ENCODE peak calls at places on chromosomes 13 and 19, in six cellular contexts. One of them, this sample, is unnamed.

GRCh38 chr19:8846819-8847218 is 14.6 kb downstream of the MBD3L1 start:
- DNase-seq in left ventricle myocardium inferior: no peak
- DNase-seq in CD4-positive, alpha-beta T cell: no peak
- DNase-seq in Peyer's patch: no peak
- DNase-seq in AG04450: no peak
- DNase-seq in psoas muscle: no peak
- DNase-seq in this sample: no peak

GRCh38 chr13:112752711-112753541 is 63.1 kb downstream of the ATP11A start:
- DNase-seq in CD4-positive, alpha-beta T cell: no peak
- DNase-seq in left ventricle myocardium inferior: no peak
- DNase-seq in Peyer's patch: no peak
- DNase-seq in AG04450: no peak
- DNase-seq in psoas muscle: peak; percentile 37
- DNase-seq in this sample: peak; percentile 71

GRCh38 chr19:2949939-2950285 is 5.1 kb upstream of the ZNF77 start:
- DNase-seq in left ventricle myocardium inferior: no peak
- DNase-seq in AG04450: no peak
- DNase-seq in psoas muscle: peak; percentile 62
- DNase-seq in Peyer's patch: no peak
- DNase-seq in CD4-positive, alpha-beta T cell: no peak
- DNase-seq in this sample: no peak

GRCh38 chr13:114071441-114071840 is 61.0 kb downstream of the RASA3 start:
- DNase-seq in AG04450: no peak
- DNase-seq in left ventricle myocardium inferior: no peak
- DNase-seq in psoas muscle: no peak
- DNase-seq in Peyer's patch: peak; percentile 42
- DNase-seq in CD4-positive, alpha-beta T cell: no peak
- DNase-seq in this sample: no peak

GRCh38 chr13:76764429-76764828 is 121.8 kb downstream of the KCTD12 start:
- DNase-seq in Peyer's patch: peak; percentile 53
- DNase-seq in AG04450: no peak
- DNase-seq in CD4-positive, alpha-beta T cell: no peak
- DNase-seq in psoas muscle: peak; percentile 75
- DNase-seq in left ventricle myocardium inferior: peak; percentile 67
- DNase-seq in this sample: no peak

GRCh38 chr13:85543144-85543543 is 256.1 kb downstream of the SLITRK6 start:
- DNase-seq in left ventricle myocardium inferior: no peak
- DNase-seq in psoas muscle: no peak
- DNase-seq in Peyer's patch: no peak
- DNase-seq in CD4-positive, alpha-beta T cell: no peak
- DNase-seq in AG04450: no peak
- DNase-seq in this sample: no peak

GRCh38 chr19:36182612-36183454 is 30.6 kb upstream of the COX7A1 start:
- DNase-seq in Peyer's patch: no peak
- DNase-seq in AG04450: no peak
- DNase-seq in left ventricle myocardium inferior: no peak
- DNase-seq in psoas muscle: no peak
- DNase-seq in CD4-positive, alpha-beta T cell: no peak
- DNase-seq in this sample: no peak

GRCh38 chr19:5864725-5865486 is 5.4 kb downstream of the FUT5 start:
- DNase-seq in Peyer's patch: no peak
- DNase-seq in left ventricle myocardium inferior: no peak
- DNase-seq in psoas muscle: no peak
- DNase-seq in CD4-positive, alpha-beta T cell: no peak
- DNase-seq in AG04450: no peak
- DNase-seq in this sample: no peak

GRCh38 chr19:32407004-32407992 is 1.7 kb downstream of the DPY19L3 start:
- DNase-seq in left ventricle myocardium inferior: no peak
- DNase-seq in CD4-positive, alpha-beta T cell: no peak
- DNase-seq in AG04450: no peak
- DNase-seq in Peyer's patch: no peak
- DNase-seq in psoas muscle: peak; percentile 63
- DNase-seq in this sample: peak; percentile 59

GRCh38 chr13:92843549-92843948 is 383.1 kb upstream of the GPC6 start:
- DNase-seq in CD4-positive, alpha-beta T cell: no peak
- DNase-seq in left ventricle myocardium inferior: no peak
- DNase-seq in Peyer's patch: no peak
- DNase-seq in AG04450: peak; percentile 4
- DNase-seq in psoas muscle: no peak
- DNase-seq in this sample: no peak

GRCh38 chr13:45683701-45684100 is 18.4 kb upstream of the CBY2 start:
- DNase-seq in AG04450: no peak
- DNase-seq in Peyer's patch: no peak
- DNase-seq in psoas muscle: no peak
- DNase-seq in CD4-positive, alpha-beta T cell: no peak
- DNase-seq in left ventricle myocardium inferior: no peak
- DNase-seq in this sample: no peak

GRCh38 chr13:40167327-40167726 is 499.1 kb downstream of the FOXO1 start:
- DNase-seq in left ventricle myocardium inferior: no peak
- DNase-seq in AG04450: no peak
- DNase-seq in CD4-positive, alpha-beta T cell: no peak
- DNase-seq in Peyer's patch: no peak
- DNase-seq in psoas muscle: no peak
- DNase-seq in this sample: no peak

GRCh38 chr19:18160441-18160791 is 7.5 kb downstream of the PIK3R2 start:
- DNase-seq in psoas muscle: no peak
- DNase-seq in AG04450: no peak
- DNase-seq in left ventricle myocardium inferior: no peak
- DNase-seq in CD4-positive, alpha-beta T cell: no peak
- DNase-seq in Peyer's patch: no peak
- DNase-seq in this sample: no peak

GRCh38 chr13:48233886-48234488 is 981 bp downstream of the ITM2B start:
- DNase-seq in left ventricle myocardium inferior: no peak
- DNase-seq in AG04450: no peak
- DNase-seq in Peyer's patch: no peak
- DNase-seq in psoas muscle: no peak
- DNase-seq in CD4-positive, alpha-beta T cell: no peak
- DNase-seq in this sample: no peak

GRCh38 chr19:5914358-5914774 is 312 bp downstream of the CAPS start:
- DNase-seq in psoas muscle: no peak
- DNase-seq in CD4-positive, alpha-beta T cell: no peak
- DNase-seq in Peyer's patch: no peak
- DNase-seq in AG04450: no peak
- DNase-seq in left ventricle myocardium inferior: no peak
- DNase-seq in this sample: no peak

GRCh38 chr19:15123900-15124299 is 16.7 kb downstream of the SYDE1 start:
- DNase-seq in left ventricle myocardium inferior: peak; percentile 85
- DNase-seq in CD4-positive, alpha-beta T cell: no peak
- DNase-seq in psoas muscle: peak; percentile 73
- DNase-seq in Peyer's patch: no peak
- DNase-seq in AG04450: no peak
- DNase-seq in this sample: peak; percentile 78

GRCh38 chr13:73299787-73300186 is 241.0 kb downstream of the KLF5 start:
- DNase-seq in CD4-positive, alpha-beta T cell: no peak
- DNase-seq in left ventricle myocardium inferior: no peak
- DNase-seq in AG04450: peak; percentile 13
- DNase-seq in psoas muscle: no peak
- DNase-seq in Peyer's patch: no peak
- DNase-seq in this sample: no peak

GRCh38 chr19:33301011-33301899 is 1.1 kb downstream of the CEBPA start:
- DNase-seq in left ventricle myocardium inferior: no peak
- DNase-seq in Peyer's patch: peak; percentile 47
- DNase-seq in psoas muscle: peak; percentile 75
- DNase-seq in AG04450: no peak
- DNase-seq in CD4-positive, alpha-beta T cell: no peak
- DNase-seq in this sample: no peak

GRCh38 chr19:16027528-16027927 is 48.8 kb upstream of the TPM4 start:
- DNase-seq in left ventricle myocardium inferior: no peak
- DNase-seq in Peyer's patch: no peak
- DNase-seq in psoas muscle: no peak
- DNase-seq in CD4-positive, alpha-beta T cell: no peak
- DNase-seq in AG04450: no peak
- DNase-seq in this sample: no peak

GRCh38 chr13:90732049-90732448 is 615.4 kb upstream of the MIR17HG start:
- DNase-seq in left ventricle myocardium inferior: no peak
- DNase-seq in AG04450: no peak
- DNase-seq in Peyer's patch: no peak
- DNase-seq in psoas muscle: no peak
- DNase-seq in CD4-positive, alpha-beta T cell: no peak
- DNase-seq in this sample: no peak

GRCh38 chr19:29524201-29524911 is 1.4 kb upstream of the VSTM2B start:
- DNase-seq in CD4-positive, alpha-beta T cell: no peak
- DNase-seq in AG04450: no peak
- DNase-seq in left ventricle myocardium inferior: peak; percentile 2
- DNase-seq in Peyer's patch: no peak
- DNase-seq in psoas muscle: peak; percentile 39
- DNase-seq in this sample: peak; percentile 53

GRCh38 chr19:56105090-56105701 is 15.9 kb downstream of the ZNF787 start:
- DNase-seq in CD4-positive, alpha-beta T cell: peak; percentile 23
- DNase-seq in left ventricle myocardium inferior: peak; percentile 63
- DNase-seq in AG04450: no peak
- DNase-seq in psoas muscle: peak; percentile 88
- DNase-seq in Peyer's patch: peak; percentile 91
- DNase-seq in this sample: peak; percentile 69

GRCh38 chr19:19185853-19186728 is 5.9 kb downstream of the BORCS8 start:
- DNase-seq in AG04450: no peak
- DNase-seq in psoas muscle: no peak
- DNase-seq in Peyer's patch: peak; percentile 73
- DNase-seq in CD4-positive, alpha-beta T cell: peak; percentile 57
- DNase-seq in left ventricle myocardium inferior: no peak
- DNase-seq in this sample: no peak

GRCh38 chr19:33535176-33535575 is 13.6 kb upstream of the PEPD start:
- DNase-seq in AG04450: no peak
- DNase-seq in psoas muscle: no peak
- DNase-seq in left ventricle myocardium inferior: no peak
- DNase-seq in CD4-positive, alpha-beta T cell: no peak
- DNase-seq in Peyer's patch: no peak
- DNase-seq in this sample: no peak

GRCh38 chr13:110523838-110524237 is 37.7 kb downstream of the RAB20 start:
- DNase-seq in AG04450: no peak
- DNase-seq in CD4-positive, alpha-beta T cell: no peak
- DNase-seq in Peyer's patch: no peak
- DNase-seq in psoas muscle: no peak
- DNase-seq in left ventricle myocardium inferior: no peak
- DNase-seq in this sample: no peak

GRCh38 chr13:110524484-110525254 is 36.9 kb downstream of the RAB20 start:
- DNase-seq in Peyer's patch: peak; percentile 89
- DNase-seq in AG04450: no peak
- DNase-seq in left ventricle myocardium inferior: peak; percentile 86
- DNase-seq in CD4-positive, alpha-beta T cell: no peak
- DNase-seq in psoas muscle: no peak
- DNase-seq in this sample: no peak

GRCh38 chr13:110523180-110523579 is 38.3 kb downstream of the RAB20 start:
- DNase-seq in Peyer's patch: no peak
- DNase-seq in CD4-positive, alpha-beta T cell: no peak
- DNase-seq in psoas muscle: no peak
- DNase-seq in left ventricle myocardium inferior: no peak
- DNase-seq in AG04450: no peak
- DNase-seq in this sample: no peak

GRCh38 chr13:110528371-110528770 is 33.2 kb downstream of the RAB20 start:
- DNase-seq in Peyer's patch: no peak
- DNase-seq in left ventricle myocardium inferior: no peak
- DNase-seq in CD4-positive, alpha-beta T cell: no peak
- DNase-seq in AG04450: no peak
- DNase-seq in psoas muscle: no peak
- DNase-seq in this sample: no peak

DNA sequence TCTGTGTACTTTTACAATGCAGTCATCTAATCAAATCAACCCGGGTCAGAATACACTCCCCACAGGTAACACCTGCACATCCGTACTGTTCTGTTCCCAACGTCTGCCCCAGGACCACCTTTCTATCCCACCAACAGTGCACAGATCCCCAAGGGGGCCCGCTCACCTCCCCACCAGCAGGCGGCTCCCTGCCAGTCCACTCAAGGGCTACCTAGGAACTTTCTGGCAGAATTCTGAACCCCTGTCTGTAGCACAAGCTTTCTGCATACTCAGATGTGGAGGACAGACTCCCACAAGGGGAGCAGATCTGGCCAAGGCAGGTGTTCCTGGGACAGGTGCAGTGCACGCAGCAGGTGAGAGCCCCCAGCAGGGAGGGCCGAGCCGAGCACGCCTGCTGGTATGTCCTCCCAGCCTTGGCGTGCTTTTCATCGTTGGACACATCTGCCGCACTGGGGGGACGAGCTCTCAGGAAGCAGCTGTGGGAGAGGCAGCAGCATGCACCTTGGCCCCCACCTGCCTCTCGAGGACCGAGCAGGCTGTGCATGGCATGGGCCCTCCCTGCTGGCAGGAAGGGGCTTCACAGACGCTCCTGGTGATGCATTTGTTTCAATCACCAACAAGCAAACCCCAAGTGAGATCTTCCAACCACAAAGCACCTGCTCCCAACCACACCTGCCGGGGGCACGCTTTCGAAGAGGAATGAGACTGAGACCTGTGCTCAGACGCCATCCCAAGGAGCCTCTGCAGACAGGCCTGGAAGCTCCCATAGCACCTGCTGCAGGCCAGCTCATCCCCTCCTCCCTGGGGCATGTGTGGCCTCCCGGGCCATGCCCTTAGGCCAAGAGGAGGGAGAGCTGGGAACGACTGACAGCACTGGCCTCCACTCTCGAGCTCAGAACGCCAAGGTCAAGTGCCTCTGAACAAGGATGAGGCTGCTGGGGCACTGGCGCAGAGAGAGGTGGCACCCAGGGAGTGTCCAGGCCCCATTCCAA is 35.9 kb downstream of the RAB20 start:
- DNase-seq in psoas muscle: no peak
- DNase-seq in Peyer's patch: peak; percentile 80
- DNase-seq in AG04450: no peak
- DNase-seq in CD4-positive, alpha-beta T cell: no peak
- DNase-seq in left ventricle myocardium inferior: no peak
- DNase-seq in this sample: no peak
- TF ChIP-seq CTCF in psoas muscle: no peak
- TF ChIP-seq CTCF in Peyer's patch: peak; percentile 28
- TF ChIP-seq CTCF in AG04450: no peak
- TF ChIP-seq CTCF in CD4-positive, alpha-beta T cell: no peak
- TF ChIP-seq CTCF in left ventricle myocardium inferior: no peak
- TF ChIP-seq CTCF in this sample: no peak

GRCh38 chr13:20702530-20702929 is 969 bp upstream of the IL17D start:
- DNase-seq in psoas muscle: no peak
- DNase-seq in CD4-positive, alpha-beta T cell: no peak
- DNase-seq in left ventricle myocardium inferior: no peak
- DNase-seq in AG04450: no peak
- DNase-seq in Peyer's patch: no peak
- DNase-seq in this sample: no peak
- H3K27me3 ChIP-seq in psoas muscle: no peaks in the 10 kb centered on the region
- H3K27me3 ChIP-seq in CD4-positive, alpha-beta T cell: peaks cover 39% of the 10 kb centered on the region
- H3K27me3 ChIP-seq in left ventricle myocardium inferior: peaks cover 35% of the 10 kb centered on the region
- H3K27me3 ChIP-seq in AG04450: no peaks in the 10 kb centered on the region
- H3K27me3 ChIP-seq in Peyer's patch: no peaks in the 10 kb centered on the region
- H3K27me3 ChIP-seq in this sample: no peaks in the 10 kb centered on the region

DNA sequence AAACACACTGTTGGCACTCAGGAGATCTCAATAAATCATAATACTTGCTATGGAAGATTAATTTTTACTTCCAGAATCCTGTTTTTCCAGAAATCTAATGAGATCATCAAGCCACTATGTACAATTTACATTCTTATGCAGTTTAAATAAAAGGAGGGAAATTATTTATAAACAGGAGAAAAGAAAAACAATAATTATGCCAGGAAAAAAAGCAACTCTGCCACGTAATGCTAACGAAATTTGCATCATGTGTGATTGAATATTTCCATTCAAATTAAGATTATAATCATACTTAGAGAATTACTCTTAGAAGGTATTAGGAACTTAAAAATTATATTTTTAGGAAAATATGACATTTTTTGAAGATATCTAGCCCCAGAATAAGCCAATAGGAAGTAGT is 13.0 kb downstream of the FAM124A start:
- DNase-seq in Peyer's patch: no peak
- DNase-seq in left ventricle myocardium inferior: no peak
- DNase-seq in AG04450: no peak
- DNase-seq in psoas muscle: no peak
- DNase-seq in CD4-positive, alpha-beta T cell: no peak
- DNase-seq in this sample: no peak
- H3K27ac ChIP-seq in Peyer's patch: no peak overlapping the region
- H3K27ac ChIP-seq in left ventricle myocardium inferior: peak overlapping the region; percentile 2
- H3K27ac ChIP-seq in AG04450: no peak overlapping the region
- H3K27ac ChIP-seq in psoas muscle: no peak overlapping the region
- H3K27ac ChIP-seq in CD4-positive, alpha-beta T cell: no peak overlapping the region
- H3K27ac ChIP-seq in this sample: peak overlapping the region; percentile 46

GRCh38 chr13:94548382-94549240 is 47.3 kb downstream of the TGDS start:
- DNase-seq in CD4-positive, alpha-beta T cell: peak; percentile 23
- DNase-seq in psoas muscle: peak; percentile 77
- DNase-seq in left ventricle myocardium inferior: peak; percentile 43
- DNase-seq in AG04450: no peak
- DNase-seq in Peyer's patch: peak; percentile 80
- DNase-seq in this sample: peak; percentile 58
- TF ChIP-seq CTCF in CD4-positive, alpha-beta T cell: no peak
- TF ChIP-seq CTCF in psoas muscle: no peak
- TF ChIP-seq CTCF in left ventricle myocardium inferior: no peak
- TF ChIP-seq CTCF in AG04450: no peak
- TF ChIP-seq CTCF in Peyer's patch: no peak
- TF ChIP-seq CTCF in this sample: no peak